ENCODE peak calls at places on chromosomes 12 and 14, in nine cellular contexts. N, E, Z, G, Y, M, A, J and X are unnamed samples.

GRCh38 chr14:51823706-51824105 is 36.7 kb upstream of the GNG2 start:
- DNase-seq in Z (no peak), E (no peak), M (no peak), G (no peak), A (no peak), Y (no peak), J (no peak), N (no peak), X (no peak)

GRCh38 chr12:2537868-2538541 is 256.8 kb upstream of the FKBP4 start:
- DNase-seq in E (no peak), J (no peak), Y (no peak), A (no peak), M (no peak), G (no peak), Z (no peak), N (peak; percentile 51), X (no peak)

GRCh38 chr12:48890657-48891418 is 25.2 kb upstream of the RND1 start:
- DNase-seq in Y (peak; percentile 86), M (peak; percentile 96), Z (peak; percentile 85), E (peak; percentile 52), A (peak; percentile 76), G (peak; percentile 53), N (peak; percentile 89), J (peak; percentile 76), X (no peak)

GRCh38 chr14:78399316-78399889 is 229.2 kb downstream of the NRXN3 start:
- DNase-seq in Y (peak; percentile 10), Z (no peak), M (peak; percentile 60), E (no peak), J (peak; percentile 12), A (peak; percentile 34), N (no peak), G (no peak), X (no peak)

GRCh38 chr12:71636704-71637115 is 26.9 kb downstream of the ZFC3H1 start:
- DNase-seq in M (no peak), E (no peak), G (no peak), N (no peak), A (peak; percentile 73), J (peak; percentile 83), Z (no peak), Y (no peak), X (peak; percentile 30)

GRCh38 chr12:111309584-111309983 is 59.3 kb downstream of the PHETA1 start:
- DNase-seq in G (no peak), J (no peak), Z (no peak), Y (no peak), N (no peak), A (no peak), M (no peak), E (no peak), X (no peak)

GRCh38 chr14:72443991-72444431 is 449.9 kb downstream of the DPF3 start:
- DNase-seq in J (no peak), Z (no peak), M (no peak), Y (no peak), N (peak; percentile 59), A (peak; percentile 73), G (no peak), E (no peak), X (no peak)

GRCh38 chr12:57944313-57945023 is 3.1 kb downstream of the ATP23 start:
- DNase-seq in Z (no peak), J (no peak), N (no peak), Y (no peak), G (no peak), E (no peak), A (no peak), M (no peak), X (no peak)

GRCh38 chr14:23114120-23114458 is 5.0 kb downstream of the CEBPE start:
- DNase-seq in A (no peak), Y (no peak), Z (no peak), G (no peak), J (no peak), N (peak; percentile 32), E (no peak), M (no peak), X (no peak)

GRCh38 chr14:23117371-23118020 is 1.6 kb downstream of the CEBPE start:
- DNase-seq in E (no peak), J (no peak), Z (no peak), G (no peak), Y (no peak), M (no peak), N (peak; percentile 40), A (peak; percentile 73), X (no peak)

GRCh38 chr14:23115492-23115850 is 3.6 kb downstream of the CEBPE start:
- DNase-seq in M (no peak), A (no peak), G (no peak), Y (no peak), N (peak; percentile 15), E (no peak), Z (no peak), J (no peak), X (no peak)

GRCh38 chr14:23114669-23115491 is 4.2 kb downstream of the CEBPE start:
- DNase-seq in G (no peak), N (peak; percentile 46), A (peak; percentile 83), Y (no peak), M (no peak), E (no peak), J (peak; percentile 96), Z (no peak), X (no peak)

GRCh38 chr14:23115918-23116317 is 3.1 kb downstream of the CEBPE start:
- DNase-seq in N (peak; percentile 14), J (no peak), Z (no peak), A (peak; percentile 53), M (no peak), Y (no peak), E (no peak), G (no peak), X (no peak)
- H3K4me3 ChIP-seq in N (no peak overlapping the region), J (no peak overlapping the region), Z (no peak overlapping the region), A (peak overlapping the region; percentile 96), M (no peak overlapping the region), Y (no peak overlapping the region), E (no peak overlapping the region), G (no peak overlapping the region), X (no peak overlapping the region)

GRCh38 chr14:41055589-41055988 is 551.1 kb upstream of the LRFN5 start:
- DNase-seq in M (no peak), N (no peak), J (no peak), A (no peak), Y (no peak), G (no peak), E (no peak), Z (no peak), X (no peak)
- TF ChIP-seq CTCF in M (no peak), N (no peak), J (no peak), A (no peak), Y (no peak), G (no peak), E (no peak), Z (no peak), X (no peak)

GRCh38 chr14:99244299-99244959 is 27.6 kb downstream of the BCL11B start:
- DNase-seq in Z (no peak), E (no peak), M (no peak), N (no peak), J (no peak), G (no peak), Y (no peak), A (no peak), X (no peak)
- H3K4me3 ChIP-seq in Z (no peak overlapping the region), E (no peak overlapping the region), M (no peak overlapping the region), N (no peak overlapping the region), J (no peak overlapping the region), G (no peak overlapping the region), Y (no peak overlapping the region), A (no peak overlapping the region), X (no peak overlapping the region)

DNA sequence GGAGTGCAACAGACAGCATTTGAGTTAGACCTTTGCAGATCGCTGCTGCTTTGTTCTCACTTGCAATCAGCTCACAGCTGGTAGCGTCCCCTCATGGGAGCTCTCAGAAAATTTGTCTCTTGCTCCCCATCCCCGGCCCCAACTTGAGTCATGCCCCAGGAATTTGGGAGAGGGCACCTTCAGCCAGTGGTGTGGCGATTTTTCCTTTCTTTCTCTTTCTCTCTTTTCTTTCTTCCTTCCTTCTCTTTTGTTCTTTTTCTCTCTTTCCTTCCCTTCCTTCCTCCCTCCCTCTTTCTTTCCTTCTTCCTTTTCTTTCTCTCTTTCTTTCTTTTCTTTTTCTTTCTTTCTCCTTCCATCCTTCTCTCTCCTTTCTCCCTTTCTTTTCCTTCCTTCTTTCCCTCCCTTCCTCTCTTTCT is 34.2 kb upstream of the MAP1LC3B2 start:
- DNase-seq in Z (no peak), A (peak; percentile 31), G (no peak), M (no peak), J (peak; percentile 70), Y (no peak), E (no peak), N (no peak), X (no peak)
- TF ChIP-seq CTCF in Z (no peak), A (no peak), G (no peak), M (peak; percentile 10), J (no peak), Y (no peak), E (no peak), N (no peak), X (no peak)

GRCh38 chr12:20370841-20371240 is 2.5 kb downstream of the PDE3A start:
- DNase-seq in Z (no peak), E (no peak), M (no peak), J (no peak), A (no peak), Y (no peak), N (no peak), G (no peak), X (no peak)
- H3K4me3 ChIP-seq in Z (peak overlapping the region; percentile 80), E (peak overlapping the region; percentile 60), M (no peak overlapping the region), J (peak overlapping the region; percentile 36), A (no peak overlapping the region), Y (no peak overlapping the region), N (no peak overlapping the region), G (no peak overlapping the region), X (no peak overlapping the region)